ENCODE peak calls at places on chromosomes 7 and 10, in ten cellular contexts. G, T, D, Q, C, I, H, S, F and P are unnamed samples. For H3K27me3, the result is how much of the 10 kb centered on the place peaks cover.

GRCh38 chr7:119944601-119944972 is 328.4 kb upstream of the KCND2 start:
- DNase-seq in I (no peak), F (no peak), C (no peak), D (no peak), S (no peak), Q (no peak), G (no peak), H (no peak), T (no peak), P (no peak)

GRCh38 chr10:129877773-129878371 is 86.2 kb downstream of the EBF3 start:
- DNase-seq in G (no peak), I (no peak), D (no peak), C (peak), F (no peak), Q (no peak), H (peak), S (peak), T (peak), P (no peak)

GRCh38 chr7:133771778-133772421 is 355.2 kb upstream of the LRGUK start:
- DNase-seq in F (no peak), C (no peak), T (no peak), I (no peak), H (no peak), D (no peak), G (no peak), S (no peak), Q (no peak), P (no peak)

GRCh38 chr10:36256166-36256565 is 614.1 kb upstream of the FZD8 start:
- DNase-seq in I (no peak), T (no peak), F (no peak), D (no peak), G (peak), Q (no peak), H (no peak), C (no peak), S (no peak), P (no peak)

GRCh38 chr7:96792115-96792514 is 82.5 kb upstream of the SEM1 start:
- DNase-seq in C (no peak), Q (no peak), H (no peak), D (no peak), F (no peak), T (no peak), I (no peak), G (no peak), S (no peak), P (no peak)

GRCh38 chr10:3777876-3778707 is 6.9 kb downstream of the KLF6 start:
- DNase-seq in T (no peak), C (no peak), D (no peak), S (no peak), G (peak), Q (no peak), I (no peak), F (no peak), H (no peak), P (no peak)

GRCh38 chr7:121344497-121344896 is 15.7 kb downstream of the WNT16 start:
- DNase-seq in I (no peak), H (no peak), G (no peak), C (no peak), F (no peak), D (no peak), Q (no peak), T (no peak), S (no peak), P (no peak)

GRCh38 chr10:49647554-49647953 is 31.9 kb upstream of the C10orf53 start:
- DNase-seq in Q (no peak), C (no peak), H (no peak), G (no peak), T (no peak), D (no peak), F (no peak), I (no peak), S (no peak), P (no peak)

GRCh38 chr10:30755474-30755873 is 125.9 kb upstream of the LYZL2 start:
- DNase-seq in Q (peak), G (no peak), I (no peak), S (no peak), F (no peak), C (no peak), T (no peak), D (no peak), H (peak), P (no peak)

GRCh38 chr7:152733286-152733934 is 26.1 kb upstream of the ACTR3B start:
- DNase-seq in F (no peak), I (no peak), T (no peak), C (no peak), H (no peak), G (no peak), S (no peak), D (no peak), Q (no peak), P (no peak)

GRCh38 chr10:132868995-132869394 is 73.4 kb downstream of the CFAP46 start:
- DNase-seq in I (peak), C (no peak), D (peak), Q (peak), F (peak), G (no peak), H (no peak), S (no peak), T (no peak), P (no peak)

GRCh38 chr7:94710256-94710655 is 54.3 kb upstream of the SGCE start:
- DNase-seq in T (no peak), G (no peak), H (no peak), C (no peak), F (no peak), Q (no peak), S (no peak), D (no peak), I (no peak), P (no peak)

GRCh38 chr7:44914992-44915607 is 29.8 kb upstream of the PURB start:
- DNase-seq in G (peak), D (no peak), I (no peak), Q (no peak), T (no peak), S (no peak), C (no peak), F (no peak), H (no peak), P (no peak)

GRCh38 chr7:17130281-17131059 is 168.0 kb upstream of the AHR start:
- DNase-seq in Q (no peak), D (no peak), S (no peak), F (no peak), I (no peak), T (peak), G (peak), C (peak), H (no peak), P (peak)

GRCh38 chr10:22612316-22612715 is 102.1 kb downstream of the PIP4K2A start:
- DNase-seq in T (no peak), H (no peak), G (no peak), C (no peak), I (no peak), F (no peak), D (no peak), Q (no peak), S (no peak), P (no peak)

GRCh38 chr7:90298145-90299038 is 22.7 kb downstream of the FAM237B start:
- DNase-seq in F (no peak), H (no peak), T (peak), D (no peak), S (peak), C (peak), G (peak), I (no peak), Q (no peak), P (peak)

GRCh38 chr7:150329331-150330106 is 6.2 kb upstream of the ACTR3C start:
- DNase-seq in H (peak), C (no peak), D (no peak), I (no peak), T (no peak), Q (no peak), F (no peak), G (no peak), S (peak), P (no peak)

GRCh38 chr10:81081887-81082620 is 544.4 kb downstream of the SH2D4B start:
- DNase-seq in I (no peak), G (peak), C (no peak), H (no peak), D (no peak), S (no peak), Q (no peak), F (no peak), T (no peak), P (no peak)

GRCh38 chr7:29812185-29812876 is 6.0 kb downstream of the WIPF3 start:
- DNase-seq in F (no peak), Q (no peak), C (no peak), H (peak), I (no peak), G (no peak), D (no peak), T (no peak), S (no peak), P (no peak)
- H3K27me3 ChIP-seq in F (under half), Q (under half), C (under half), H (under half), I (under half), G (under half), D (under half), T (under half), S (under half), P (under half)

GRCh38 chr10:89332092-89332633 is 4.4 kb downstream of the IFIT3 start:
- DNase-seq in T (peak), C (peak), S (no peak), G (peak), H (no peak), I (no peak), F (no peak), D (no peak), Q (no peak), P (no peak)
- H3K4me3 ChIP-seq in T (peak), C (peak), S (no peak), G (peak), H (peak), I (peak), F (peak), D (peak), Q (peak), P (peak)

DNA sequence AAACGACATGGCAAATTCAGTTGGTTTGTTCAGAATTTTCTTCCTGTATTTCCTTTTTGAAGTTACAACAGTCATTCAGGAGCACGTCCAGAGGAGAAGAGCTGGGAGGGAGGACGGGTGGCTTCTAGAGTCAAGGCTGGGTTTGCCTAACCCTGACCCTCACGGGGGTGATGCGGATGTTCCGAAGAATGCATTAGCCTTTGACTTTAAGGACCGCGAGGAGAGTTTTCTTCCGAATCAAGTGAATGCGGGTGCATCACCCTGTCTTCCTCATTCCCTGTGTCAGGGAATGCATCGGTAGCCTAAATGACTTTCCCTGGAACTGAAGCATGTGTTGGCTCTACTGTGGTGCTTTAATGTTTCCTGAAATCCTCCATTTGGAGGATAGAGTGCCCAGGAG is 396.6 kb upstream of the GALNT17 start:
- DNase-seq in S (no peak), I (no peak), T (no peak), H (no peak), D (no peak), Q (no peak), C (no peak), G (no peak), F (no peak), P (no peak)
- H3K27me3 ChIP-seq in S (under half), I (under half), T (under half), H (under half), D (under half), Q (under half), C (under half), G (under half), F (under half), P (under half)

DNA sequence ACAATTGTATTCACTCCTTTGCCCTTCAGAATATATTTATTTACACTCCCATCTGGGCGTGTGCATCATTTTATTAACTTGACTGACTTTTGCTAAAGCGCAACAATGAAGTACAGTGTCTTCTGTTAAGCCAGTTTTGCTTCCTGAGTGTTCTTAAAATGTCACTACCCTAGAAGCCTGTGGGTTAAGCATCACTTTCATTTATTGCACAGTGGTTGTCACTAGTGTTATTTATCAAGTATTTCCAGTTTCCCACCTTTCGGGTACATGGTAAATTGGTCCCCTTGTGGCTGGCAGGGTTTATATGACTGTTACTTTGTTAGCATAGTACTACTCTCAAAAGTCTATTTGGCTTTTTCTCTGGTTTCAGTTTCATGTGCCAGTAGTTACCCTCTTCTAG is 3.3 kb downstream of the HILPDA start:
- DNase-seq in D (no peak), G (no peak), F (no peak), C (no peak), I (no peak), H (no peak), Q (no peak), T (no peak), S (no peak), P (no peak)
- H3K4me3 ChIP-seq in D (no peak), G (no peak), F (no peak), C (no peak), I (no peak), H (no peak), Q (no peak), T (no peak), S (no peak), P (no peak)

GRCh38 chr10:101166430-101166829 is 35.3 kb downstream of the TLX1 start:
- DNase-seq in D (no peak), C (no peak), S (no peak), G (no peak), F (no peak), I (no peak), Q (no peak), T (no peak), H (no peak), P (no peak)
- H3K27me3 ChIP-seq in D (under half), C (under half), S (under half), G (under half), F (half or more), I (under half), Q (half or more), T (under half), H (under half), P (under half)

GRCh38 chr7:117873933-117874530 is 791 bp upstream of the CTTNBP2 start:
- DNase-seq in D (no peak), C (no peak), Q (no peak), S (no peak), T (no peak), H (no peak), F (no peak), G (no peak), I (no peak), P (no peak)
- H3K4me3 ChIP-seq in D (peak), C (peak), Q (peak), S (peak), T (no peak), H (peak), F (peak), G (peak), I (peak), P (peak)

DNA sequence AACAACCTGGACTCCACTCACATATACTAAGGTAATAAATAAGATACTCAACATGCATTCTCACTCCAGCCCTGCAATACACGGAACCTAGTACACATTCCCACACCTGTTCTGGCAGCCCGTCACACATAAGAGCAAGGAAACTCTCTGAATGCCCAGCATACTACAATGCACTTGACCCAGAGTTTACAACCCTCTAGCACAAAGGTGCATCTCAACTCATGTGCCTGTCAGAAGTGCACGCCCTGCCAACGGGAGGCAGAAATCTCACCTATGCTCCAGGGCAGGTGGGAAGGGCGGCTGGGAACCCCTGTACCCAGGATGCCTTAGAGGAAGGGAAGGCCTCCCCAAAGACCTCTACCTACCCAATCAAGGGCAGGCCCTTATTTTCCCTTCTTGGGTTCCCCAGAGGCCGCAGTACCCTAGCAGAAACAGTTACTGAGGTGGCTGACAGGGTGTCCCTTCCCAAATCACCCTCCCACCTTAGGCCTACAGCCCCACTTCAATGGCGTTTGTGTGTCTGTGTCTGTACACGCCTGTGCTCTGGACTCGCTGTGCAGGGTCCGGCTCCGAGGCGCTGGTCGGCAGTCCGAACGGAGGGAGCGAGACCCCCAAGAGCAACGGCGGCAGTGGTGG is 2.0 kb downstream of the EVX1 start:
- DNase-seq in C (no peak), S (peak), T (no peak), I (no peak), D (no peak), H (no peak), F (no peak), G (no peak), Q (no peak), P (no peak)
- H3K27me3 ChIP-seq in C (under half), S (half or more), T (under half), I (half or more), D (under half), H (under half), F (half or more), G (half or more), Q (half or more), P (half or more)

GRCh38 chr10:34816067-34817002 is 1.2 kb upstream of the PARD3 start:
- DNase-seq in D (no peak), G (peak), Q (no peak), H (no peak), C (peak), S (peak), F (no peak), I (no peak), T (no peak), P (no peak)
- H3K4me3 ChIP-seq in D (peak), G (peak), Q (peak), H (peak), C (peak), S (peak), F (peak), I (peak), T (peak), P (peak)

DNA sequence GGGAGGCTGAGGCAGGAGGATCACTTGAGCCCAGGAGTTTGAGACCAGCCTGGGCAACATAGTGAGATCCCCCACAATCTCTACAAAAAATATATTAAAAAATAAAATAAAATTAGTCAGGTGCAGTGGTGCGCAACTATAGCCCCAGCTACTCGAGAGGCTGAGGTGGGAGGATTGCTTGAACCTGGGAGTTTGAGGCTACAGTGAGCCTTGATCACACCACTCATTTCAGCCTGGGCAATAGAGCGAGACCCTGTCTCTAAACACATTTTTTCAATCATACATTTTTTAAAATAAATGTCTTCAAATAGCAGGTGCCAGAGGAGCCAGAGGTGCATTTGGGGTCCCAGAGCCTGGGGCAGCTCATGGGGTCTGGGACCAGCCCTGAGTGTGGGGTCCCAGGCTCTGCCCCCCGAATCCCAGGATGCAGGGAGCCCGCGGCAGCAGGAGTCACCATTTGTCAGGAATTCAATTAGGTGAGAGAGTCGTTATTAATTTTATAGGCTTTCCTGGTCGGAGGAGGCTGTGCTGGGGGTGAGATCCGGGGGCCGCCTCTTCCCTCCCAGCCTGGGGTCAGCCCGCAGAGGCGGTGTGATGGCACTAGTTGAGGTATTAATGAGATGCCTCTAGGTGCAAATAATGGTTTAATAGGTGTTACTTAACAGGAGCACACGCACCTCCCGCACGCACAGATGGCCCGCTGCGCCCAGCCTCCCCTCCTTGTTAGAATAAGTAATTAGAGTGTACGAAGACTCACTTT is 78.3 kb downstream of the MICALL2 start:
- DNase-seq in Q (no peak), S (peak), H (no peak), C (no peak), G (no peak), T (no peak), F (no peak), D (no peak), I (no peak), P (no peak)
- H3K27me3 ChIP-seq in Q (half or more), S (under half), H (under half), C (under half), G (under half), T (under half), F (half or more), D (under half), I (half or more), P (under half)